ENCODE peak calls at places on chromosomes 6 and 20, in four cellular contexts. D, Q, F and H are unnamed samples.
A peak's percentile ranks its signal among the peaks of the same experiment; 100 is the strongest.

GRCh38 chr20:8255945-8256632 is 124.0 kb downstream of the PLCB1 start:
- DNase-seq in Q (peak; percentile 84), D (no peak), F (no peak), H (no peak)

GRCh38 chr20:19688031-19688806 is 69.8 kb upstream of the RIN2 start:
- DNase-seq in D (no peak), Q (peak; percentile 63), F (peak; percentile 5), H (peak; percentile 46)

GRCh38 chr20:45842169-45842812 is 8.7 kb downstream of the SNX21 start:
- DNase-seq in F (no peak), D (peak; percentile 33), Q (no peak), H (no peak)

GRCh38 chr6:163965426-163966348 is 551.2 kb downstream of the QKI start:
- DNase-seq in Q (no peak), D (no peak), F (no peak), H (peak; percentile 68)

GRCh38 chr6:75233097-75233615 is 10.4 kb downstream of the COX7A2 start:
- DNase-seq in Q (no peak), D (no peak), F (no peak), H (no peak)

GRCh38 chr6:21033095-21033494 is 498.8 kb downstream of the CDKAL1 start:
- DNase-seq in Q (no peak), D (no peak), F (no peak), H (no peak)

GRCh38 chr6:157514659-157515496 is 133.9 kb downstream of the ZDHHC14 start:
- DNase-seq in F (peak; percentile 96), D (no peak), Q (peak; percentile 75), H (no peak)

GRCh38 chr6:4780360-4780812 is 4.2 kb downstream of the CDYL start:
- DNase-seq in Q (no peak), F (peak; percentile 26), D (no peak), H (no peak)

GRCh38 chr20:35702051-35702823 is 3.0 kb downstream of the ROMO1 start:
- DNase-seq in F (no peak), D (no peak), Q (no peak), H (no peak)

GRCh38 chr6:39945626-39946025 is 11.4 kb upstream of the MOCS1 start:
- DNase-seq in Q (no peak), D (no peak), F (no peak), H (no peak)

GRCh38 chr6:73309534-73309783 is 44.6 kb downstream of the DPPA5 start:
- DNase-seq in D (no peak), F (no peak), Q (no peak), H (no peak)

GRCh38 chr6:131135244-131136020 is at the start of gene AKAP7:
- DNase-seq in D (no peak), F (peak; percentile 79), Q (peak; percentile 64), H (peak; percentile 86)

GRCh38 chr6:63573899-63574553 is 1.7 kb downstream of the LOC128125822 start:
- DNase-seq in D (peak; percentile 33), F (peak; percentile 64), Q (peak; percentile 87), H (peak; percentile 57)

GRCh38 chr20:39822667-39823066 is 860.5 kb downstream of the DHX35 start:
- DNase-seq in F (no peak), Q (no peak), D (no peak), H (no peak)

GRCh38 chr6:75848274-75848673 is 99.2 kb downstream of the MYO6 start:
- DNase-seq in Q (no peak), F (no peak), D (no peak), H (no peak)

GRCh38 chr6:159168536-159169192 is 536 bp upstream of the FNDC1 start:
- DNase-seq in D (no peak), F (peak; percentile 56), Q (peak; percentile 11), H (peak; percentile 23)

GRCh38 chr20:57261488-57262243 is 4.8 kb downstream of the BMP7 start:
- DNase-seq in F (no peak), Q (no peak), D (no peak), H (no peak)

GRCh38 chr6:26609463-26609862 is 12.7 kb downstream of the ABT1 start:
- DNase-seq in D (no peak), F (no peak), Q (no peak), H (no peak)

DNA sequence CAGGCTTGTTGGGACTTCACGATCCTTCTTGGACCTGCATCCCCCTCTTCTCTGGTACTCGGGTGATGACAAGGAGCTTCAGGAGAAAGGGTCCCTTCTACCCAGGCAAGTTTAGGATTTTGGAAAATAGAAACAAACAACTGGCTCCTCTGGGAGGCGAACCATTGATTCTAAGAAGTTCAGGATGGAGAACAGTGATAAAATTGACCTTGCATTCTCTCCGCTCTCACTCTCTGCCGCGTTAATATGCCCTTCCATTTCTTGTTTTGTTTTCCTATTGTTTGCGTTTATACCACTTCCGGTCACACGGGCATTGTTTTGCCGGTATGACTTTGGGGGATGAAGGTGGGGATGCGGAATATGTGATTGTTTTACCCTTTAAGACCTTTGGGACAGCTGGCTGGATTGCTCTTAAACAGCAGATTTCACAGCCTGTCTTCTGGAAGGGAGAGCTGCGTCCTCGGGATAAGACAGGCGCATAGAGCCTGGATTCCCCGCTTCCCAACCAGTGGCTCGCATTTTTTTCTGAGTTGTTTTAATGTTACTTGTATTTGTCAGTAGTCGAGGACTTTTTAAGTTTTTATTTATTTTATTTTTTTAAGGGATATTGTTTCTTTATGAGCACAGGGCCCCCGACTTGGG is 144.3 kb upstream of the ZNF184 start:
- DNase-seq in F (peak; percentile 19), Q (no peak), D (no peak), H (peak; percentile 23)
- TF ChIP-seq TARDBP in F (no peak), Q (no peak), D (no peak), H (no peak)

GRCh38 chr6:133411757-133412156 is 170.6 kb downstream of the EYA4 start:
- DNase-seq in F (no peak), D (no peak), Q (no peak), H (no peak)
- TF ChIP-seq TARDBP in F (no peak), D (no peak), Q (no peak), H (no peak)

GRCh38 chr6:33729059-33729458 is 17.6 kb upstream of the UQCC2 start:
- DNase-seq in F (no peak), Q (no peak), D (no peak), H (no peak)

GRCh38 chr6:33732385-33732784 is 14.3 kb downstream of the IP6K3 start:
- DNase-seq in D (no peak), Q (no peak), F (no peak), H (no peak)

GRCh38 chr6:33731035-33731434 is 15.7 kb downstream of the IP6K3 start:
- DNase-seq in F (no peak), Q (no peak), D (no peak), H (no peak)

GRCh38 chr6:33731751-33732282 is 14.9 kb downstream of the IP6K3 start:
- DNase-seq in F (no peak), D (no peak), Q (no peak), H (no peak)

GRCh38 chr6:33730611-33731010 is 16.1 kb downstream of the IP6K3 start:
- DNase-seq in F (no peak), Q (no peak), D (no peak), H (no peak)
- TF ChIP-seq TARDBP in F (no peak), Q (no peak), D (no peak), H (no peak)

DNA sequence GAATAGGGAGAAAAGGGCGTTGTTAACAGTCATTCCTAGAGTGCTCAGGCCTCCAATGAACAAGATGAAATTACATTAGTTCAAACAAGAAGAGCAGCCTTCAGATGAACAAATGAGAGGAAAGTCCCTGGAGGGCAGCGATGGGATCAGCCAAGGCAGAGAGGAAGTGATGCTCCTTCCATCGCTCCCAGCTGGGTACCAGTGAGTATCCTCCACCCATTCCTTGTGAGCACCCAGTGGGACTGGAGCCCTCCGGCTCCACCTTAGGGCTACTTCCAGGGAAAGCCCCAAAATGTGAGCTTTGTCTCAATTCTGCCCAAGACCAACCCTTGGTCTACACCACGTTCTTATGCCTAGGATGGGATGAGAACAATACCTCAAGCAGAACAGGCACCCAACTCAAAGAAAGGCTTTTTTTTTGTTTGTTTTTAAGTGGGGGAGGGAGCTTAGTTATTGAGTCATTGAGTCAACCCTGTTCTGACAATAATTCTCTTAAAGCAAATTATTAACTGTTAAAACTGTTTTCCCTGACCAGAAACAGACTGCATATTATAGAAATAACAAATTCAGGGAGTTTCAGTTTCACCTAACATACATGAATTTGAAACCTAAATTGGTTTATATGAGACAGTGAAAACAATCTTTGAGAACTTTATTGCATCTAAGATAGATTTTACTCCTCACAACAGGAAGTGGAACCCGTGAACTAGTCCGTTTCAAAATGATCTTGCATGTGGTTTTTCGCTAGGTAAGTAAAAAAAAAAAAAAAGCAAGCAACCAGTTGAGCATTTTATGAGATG is 106.9 kb downstream of the IPCEF1 start:
- DNase-seq in Q (no peak), D (peak; percentile 92), F (no peak), H (no peak)
- TF ChIP-seq TARDBP in Q (no peak), D (no peak), F (no peak), H (no peak)